ENCODE peak calls at places on chromosomes 16 and 17, in seven cellular contexts. E is thoracic aorta; V is stimulated activated CD4-positive, alpha-beta T cell treated with anti-CD3 and anti-CD28 coated beads, Interleukin-2, amount 100 ng/mL, for 24 hours; Q is activated CD4-positive, alpha-beta T cell treated with anti-CD3 and anti-CD28 coated beads, Interleukin-2, amount 50 U/mL, for 1 hour; P is naive thymus-derived CD8-positive, alpha-beta T cell; L is substantia nigra; R is body of pancreas. S is an unnamed sample.

GRCh38 chr17:5785867-5786509 is 201.7 kb upstream of the NLRP1 start:
- DNase-seq in E (no peak), V (no peak), Q (no peak), P (no peak), L (no peak), R (no peak), S (no peak)

GRCh38 chr17:32519769-32520701 is 33.2 kb downstream of the CDK5R1 start:
- DNase-seq in E (no peak), V (peak), Q (peak), P (peak), L (no peak), R (no peak), S (no peak)

GRCh38 chr17:79668344-79669250 is 57.7 kb upstream of the RBFOX3 start:
- DNase-seq in E (no peak), V (no peak), Q (no peak), P (no peak), L (no peak), R (no peak), S (no peak)

GRCh38 chr17:20852541-20853370 is 190.1 kb downstream of the USP22 start:
- DNase-seq in E (no peak), V (peak), Q (no peak), P (peak), L (no peak), R (no peak), S (peak)

GRCh38 chr16:70708381-70709253 is 22.8 kb upstream of the MTSS2 start:
- DNase-seq in E (no peak), V (no peak), Q (no peak), P (no peak), L (no peak), R (no peak), S (no peak)

GRCh38 chr17:16100737-16101400 is 101.2 kb downstream of the TTC19 start:
- DNase-seq in E (no peak), V (no peak), Q (no peak), P (no peak), L (no peak), R (no peak), S (no peak)

GRCh38 chr17:82101767-82102679 is 4.0 kb upstream of the FASN start:
- DNase-seq in E (no peak), V (peak), Q (no peak), P (no peak), L (no peak), R (no peak), S (no peak)

GRCh38 chr16:13186813-13187212 is 285.4 kb downstream of the SHISA9 start:
- DNase-seq in E (no peak), V (no peak), Q (no peak), P (no peak), L (no peak), R (no peak), S (no peak)

GRCh38 chr17:3843935-3844516 is 2.0 kb downstream of the NCBP3 start:
- DNase-seq in E (no peak), V (peak), Q (peak), P (peak), L (no peak), R (peak), S (no peak)

GRCh38 chr17:10327640-10328039 is 45.2 kb downstream of the MYH13 start:
- DNase-seq in E (peak), V (peak), Q (peak), P (peak), L (peak), R (peak), S (peak)

GRCh38 chr16:86517652-86518258 is 7.4 kb downstream of the FOXF1 start:
- DNase-seq in E (no peak), V (peak), Q (peak), P (no peak), L (peak), R (peak), S (peak)

GRCh38 chr17:3576970-3577369 is 19.4 kb upstream of the TRPV3 start:
- DNase-seq in E (no peak), V (no peak), Q (no peak), P (no peak), L (no peak), R (no peak), S (no peak)

S was measured in testis.